ENCODE peak calls at places on chromosome 21, in seven cellular contexts. K, X, N, F, P, E and H are unnamed samples.

GRCh38 chr21:32007461-32007860 is 134.6 kb downstream of the HUNK start:
- DNase-seq in K (peak), X (peak), N (no peak), F (no peak), P (no peak), E (peak), H (no peak)

GRCh38 chr21:35202431-35202830 is 153.3 kb upstream of the RUNX1 start:
- DNase-seq in K (peak), X (no peak), N (no peak), F (no peak), P (no peak), E (no peak), H (no peak)

GRCh38 chr21:35298757-35299156 is 249.7 kb upstream of the RUNX1 start:
- DNase-seq in K (no peak), X (no peak), N (no peak), F (no peak), P (no peak), E (no peak), H (no peak)

GRCh38 chr21:31521515-31521914 is 138.0 kb upstream of the SOD1 start:
- DNase-seq in K (no peak), X (no peak), N (no peak), F (no peak), P (no peak), E (no peak), H (no peak)

GRCh38 chr21:15522148-15522547 is 207.6 kb upstream of the USP25 start:
- DNase-seq in K (no peak), X (no peak), N (no peak), F (no peak), P (no peak), E (no peak), H (no peak)

GRCh38 chr21:28521932-28522826 is 470.5 kb downstream of the LTN1 start:
- DNase-seq in K (peak), X (no peak), N (no peak), F (no peak), P (no peak), E (no peak), H (no peak)

GRCh38 chr21:31556662-31557061 is 102.8 kb upstream of the SOD1 start:
- DNase-seq in K (no peak), X (no peak), N (no peak), F (no peak), P (no peak), E (no peak), H (no peak)

GRCh38 chr21:35562876-35563275 is 497.4 kb downstream of the SETD4 start:
- DNase-seq in K (peak), X (no peak), N (no peak), F (no peak), P (no peak), E (no peak), H (no peak)

GRCh38 chr21:26945916-26946315 is 21.0 kb downstream of the ADAMTS5 start:
- DNase-seq in K (no peak), X (no peak), N (no peak), F (no peak), P (no peak), E (no peak), H (no peak)

GRCh38 chr21:15976807-15977206 is 247.0 kb downstream of the USP25 start:
- DNase-seq in K (no peak), X (no peak), N (no peak), F (no peak), P (no peak), E (no peak), H (no peak)

GRCh38 chr21:20459838-20460237 is 538.4 kb upstream of the NCAM2 start:
- DNase-seq in K (no peak), X (no peak), N (no peak), F (no peak), P (no peak), E (no peak), H (no peak)

GRCh38 chr21:35153671-35154070 is 104.6 kb upstream of the RUNX1 start:
- DNase-seq in K (no peak), X (no peak), N (no peak), F (no peak), P (no peak), E (no peak), H (no peak)

GRCh38 chr21:27649323-27649722 is 682.4 kb upstream of the ADAMTS5 start:
- DNase-seq in K (peak), X (no peak), N (no peak), F (no peak), P (no peak), E (no peak), H (no peak)

GRCh38 chr21:44497641-44498243 is 42.3 kb downstream of the KRTAP10-1 start:
- DNase-seq in K (no peak), X (peak), N (no peak), F (no peak), P (no peak), E (no peak), H (peak)

GRCh38 chr21:34649400-34649799 is 19.4 kb upstream of the CLIC6 start:
- DNase-seq in K (no peak), X (no peak), N (no peak), F (no peak), P (no peak), E (no peak), H (no peak)

GRCh38 chr21:40386301-40386911 is 460.6 kb downstream of the DSCAM start:
- DNase-seq in K (no peak), X (no peak), N (peak), F (no peak), P (peak), E (peak), H (peak)

GRCh38 chr21:27954806-27955205 is 987.9 kb upstream of the ADAMTS5 start:
- DNase-seq in K (peak), X (no peak), N (no peak), F (no peak), P (no peak), E (no peak), H (no peak)

GRCh38 chr21:32056791-32057190 is 184.0 kb downstream of the HUNK start:
- DNase-seq in K (no peak), X (no peak), N (no peak), F (no peak), P (no peak), E (no peak), H (no peak)

GRCh38 chr21:35873441-35873840 is 186.9 kb downstream of the SETD4 start:
- DNase-seq in K (no peak), X (no peak), N (no peak), F (no peak), P (no peak), E (no peak), H (no peak)

GRCh38 chr21:31873696-31874599 is 1.1 kb downstream of the HUNK start:
- DNase-seq in K (peak), X (no peak), N (peak), F (no peak), P (peak), E (peak), H (peak)

GRCh38 chr21:35593000-35593502 is 467.3 kb downstream of the SETD4 start:
- DNase-seq in K (peak), X (no peak), N (no peak), F (no peak), P (no peak), E (no peak), H (no peak)

GRCh38 chr21:17359781-17360180 is 153.1 kb upstream of the CXADR start:
- DNase-seq in K (no peak), X (no peak), N (no peak), F (no peak), P (no peak), E (no peak), H (no peak)

GRCh38 chr21:27190601-27191000 is 223.7 kb upstream of the ADAMTS5 start:
- DNase-seq in K (peak), X (no peak), N (peak), F (no peak), P (no peak), E (no peak), H (peak)

GRCh38 chr21:29261555-29262540 is 36.9 kb upstream of the BACH1 start:
- DNase-seq in K (no peak), X (peak), N (peak), F (no peak), P (no peak), E (no peak), H (no peak)

GRCh38 chr21:17231771-17232170 is 281.1 kb upstream of the CXADR start:
- DNase-seq in K (no peak), X (peak), N (no peak), F (no peak), P (no peak), E (no peak), H (no peak)

GRCh38 chr21:32008714-32009113 is 135.9 kb downstream of the HUNK start:
- DNase-seq in K (no peak), X (no peak), N (no peak), F (no peak), P (no peak), E (no peak), H (no peak)

GRCh38 chr21:33374080-33374873 is 28.9 kb upstream of the IFNGR2 start:
- DNase-seq in K (peak), X (no peak), N (peak), F (peak), P (no peak), E (peak), H (peak)
- TF ChIP-seq CTCF in K (peak), X (no peak), N (no peak), F (peak), P (peak), E (peak), H (peak)

DNA sequence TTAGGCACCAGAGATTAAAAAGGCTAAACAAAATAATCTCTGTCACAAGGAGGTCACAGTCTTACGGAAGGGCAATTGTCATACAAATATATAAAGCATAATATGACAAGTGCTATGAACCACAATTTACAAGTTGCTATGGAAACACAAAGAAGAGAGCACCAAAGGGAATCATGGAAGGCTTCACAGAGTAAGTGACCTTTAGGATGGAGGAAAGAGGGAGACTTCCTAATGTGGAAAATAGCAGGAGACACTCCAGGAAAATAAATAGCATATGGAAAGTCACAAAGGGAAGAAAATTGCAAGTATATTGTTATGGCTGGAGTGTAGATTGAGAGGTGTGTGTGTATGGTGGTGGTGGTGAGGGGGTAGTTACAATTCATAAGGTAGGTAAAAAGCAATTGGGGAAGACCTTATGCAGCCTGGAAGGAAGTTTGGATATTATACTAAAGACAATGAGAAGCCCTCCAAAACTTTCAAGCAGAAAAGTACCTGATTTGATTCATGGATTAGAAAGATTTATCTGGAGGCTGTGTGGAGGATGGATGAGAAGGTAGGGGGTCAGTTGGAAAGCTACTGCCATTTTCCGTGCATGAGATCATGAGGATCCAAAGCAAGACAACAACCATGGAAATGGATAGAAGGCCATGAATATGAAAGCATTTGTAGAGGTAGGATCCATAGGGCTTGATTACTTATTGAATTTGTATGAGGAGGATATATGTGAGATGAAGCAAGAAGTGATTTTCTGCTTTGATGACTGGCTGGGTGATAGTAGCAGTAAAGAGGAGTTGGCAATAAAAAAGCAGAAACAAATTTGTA is 61.7 kb downstream of the SAMSN1 start:
- DNase-seq in K (no peak), X (no peak), N (no peak), F (no peak), P (no peak), E (no peak), H (no peak)
- TF ChIP-seq POLR2A in K (no peak), X (no peak), N (no peak), F (no peak), P (no peak), E (no peak), H (no peak)

GRCh38 chr21:37366488-37367300 is at the start of gene DYRK1A:
- DNase-seq in K (peak), X (peak), N (peak), F (peak), P (peak), E (peak), H (peak)
- TF ChIP-seq CTCF in K (no peak), X (no peak), N (no peak), F (no peak), P (no peak), E (no peak), H (no peak)

GRCh38 chr21:45593162-45594022 is 50.1 kb upstream of the PCBP3 start:
- DNase-seq in K (no peak), X (no peak), N (no peak), F (peak), P (no peak), E (no peak), H (no peak)
- TF ChIP-seq POLR2A in K (no peak), X (no peak), N (no peak), F (no peak), P (no peak), E (no peak), H (no peak)

DNA sequence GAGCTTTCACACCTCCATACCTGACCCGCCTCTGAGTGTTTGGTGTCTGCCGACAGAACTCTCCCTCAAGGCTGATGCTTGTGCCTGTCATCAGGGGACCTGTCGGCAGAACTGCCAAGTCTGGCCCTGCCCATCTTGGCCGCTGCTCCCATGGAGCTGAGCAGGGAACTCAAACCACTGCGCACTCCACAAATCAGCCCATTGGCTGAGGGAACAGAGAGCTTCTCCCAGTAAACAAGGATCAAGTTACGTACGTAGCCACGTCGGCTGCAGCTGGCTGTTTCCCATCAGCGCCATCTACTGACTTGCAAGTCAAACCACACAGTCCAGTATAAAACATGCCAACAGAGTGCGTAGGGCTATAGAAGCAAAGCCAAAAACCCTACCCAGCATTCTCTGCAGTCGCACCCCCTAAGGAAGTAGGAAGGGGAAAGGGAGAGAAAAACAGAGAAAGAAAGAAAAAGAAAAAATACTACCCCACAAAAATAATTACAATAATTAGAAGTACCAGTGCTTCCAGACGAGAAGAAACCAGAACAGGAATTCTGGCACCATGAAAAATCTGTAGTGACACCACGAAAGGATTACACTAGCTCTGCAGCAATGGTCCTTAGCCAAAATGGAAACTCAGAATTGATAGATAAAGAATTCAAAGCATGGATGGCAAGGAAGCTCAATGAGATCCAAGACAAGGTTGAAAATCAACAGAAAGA is 13.1 kb downstream of the KRTAP13-1 start:
- DNase-seq in K (no peak), X (no peak), N (peak), F (peak), P (peak), E (no peak), H (peak)
- TF ChIP-seq CTCF in K (no peak), X (no peak), N (no peak), F (peak), P (peak), E (no peak), H (peak)

GRCh38 chr21:25396135-25396711 is 211.1 kb downstream of the MRPL39 start:
- DNase-seq in K (no peak), X (no peak), N (no peak), F (no peak), P (no peak), E (no peak), H (no peak)
- TF ChIP-seq POLR2A in K (no peak), X (no peak), N (no peak), F (no peak), P (no peak), E (no peak), H (no peak)

DNA sequence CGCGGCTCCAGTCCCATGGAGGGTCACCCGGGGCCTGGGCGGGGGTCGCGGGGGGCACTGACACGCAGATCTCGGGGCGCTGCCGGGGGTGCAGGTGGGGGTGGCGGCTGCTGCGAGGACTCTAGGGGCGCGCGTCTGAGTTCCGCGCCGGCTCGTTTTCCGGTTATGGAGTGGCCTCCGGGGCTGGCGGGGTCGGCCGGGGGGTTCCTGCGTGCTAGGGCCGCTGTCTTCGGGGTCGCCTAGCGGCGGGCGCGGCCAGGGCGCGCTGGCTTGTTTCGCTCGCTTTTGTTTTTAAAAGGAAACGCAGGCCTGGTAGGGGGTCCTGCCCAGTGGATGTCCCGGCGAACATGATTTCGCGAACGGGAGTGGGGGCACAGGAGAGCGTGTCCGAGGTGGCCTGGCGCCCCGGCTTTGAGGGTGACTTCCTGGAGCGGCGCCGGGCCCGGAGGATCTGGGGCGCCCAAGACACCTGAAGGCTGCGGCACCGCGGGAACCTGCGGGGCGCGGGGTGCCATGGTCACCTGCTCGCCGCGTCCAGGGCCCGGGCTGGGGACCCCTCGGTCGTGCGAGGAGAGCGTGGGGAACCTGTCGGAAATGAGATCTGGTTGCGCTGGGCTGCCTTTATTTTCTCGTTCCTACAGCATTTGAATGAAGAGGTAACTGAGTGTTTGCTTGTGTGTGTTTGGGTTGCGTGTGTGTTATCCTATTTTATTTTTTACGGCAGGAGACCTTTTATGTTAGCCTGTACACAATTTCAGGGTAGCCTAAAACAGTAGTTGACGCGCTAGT is 618 bp downstream of the ETS2 start:
- DNase-seq in K (no peak), X (no peak), N (no peak), F (no peak), P (peak), E (peak), H (peak)
- TF ChIP-seq CTCF in K (peak), X (no peak), N (no peak), F (no peak), P (peak), E (peak), H (peak)

DNA sequence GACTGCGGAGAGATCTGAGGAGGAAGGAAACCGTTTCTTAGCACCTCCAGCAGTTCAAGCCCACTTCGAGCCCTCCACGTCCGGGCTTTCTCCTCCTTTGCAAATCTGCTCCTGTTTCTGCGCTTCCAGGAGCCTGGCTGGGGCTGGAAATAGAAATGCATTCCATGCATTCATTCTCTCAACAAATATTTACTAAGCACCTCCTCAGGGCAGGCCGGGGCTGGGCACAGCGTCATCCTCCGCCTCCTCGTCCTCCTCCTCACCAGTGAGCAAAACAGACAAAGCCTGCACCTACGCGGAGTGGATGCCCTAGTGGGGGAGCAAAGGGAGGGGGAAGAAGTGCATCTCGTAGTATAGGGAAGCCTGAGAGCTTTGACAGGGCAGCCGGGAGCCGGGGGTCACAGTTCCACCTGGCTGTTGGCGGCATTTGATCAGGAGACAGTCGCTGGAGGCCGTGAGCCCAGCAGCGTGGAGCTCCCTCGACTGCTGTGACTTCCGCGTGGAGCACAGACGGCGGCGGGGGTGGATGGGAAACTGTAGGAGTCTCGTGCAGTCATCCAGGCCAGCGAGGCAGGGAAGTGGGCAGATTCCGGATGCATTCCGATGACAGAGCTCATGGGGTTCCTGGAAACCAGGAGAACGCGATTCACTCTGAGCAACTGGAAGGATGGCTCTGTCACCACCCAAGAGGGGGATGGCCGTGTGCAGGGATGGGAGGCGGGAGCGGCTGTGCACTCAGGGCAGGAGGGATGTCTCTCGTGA is 93.4 kb downstream of the SIK1 start:
- DNase-seq in K (peak), X (no peak), N (peak), F (peak), P (no peak), E (no peak), H (peak)
- TF ChIP-seq POLR2A in K (peak), X (no peak), N (peak), F (no peak), P (no peak), E (no peak), H (peak)

DNA sequence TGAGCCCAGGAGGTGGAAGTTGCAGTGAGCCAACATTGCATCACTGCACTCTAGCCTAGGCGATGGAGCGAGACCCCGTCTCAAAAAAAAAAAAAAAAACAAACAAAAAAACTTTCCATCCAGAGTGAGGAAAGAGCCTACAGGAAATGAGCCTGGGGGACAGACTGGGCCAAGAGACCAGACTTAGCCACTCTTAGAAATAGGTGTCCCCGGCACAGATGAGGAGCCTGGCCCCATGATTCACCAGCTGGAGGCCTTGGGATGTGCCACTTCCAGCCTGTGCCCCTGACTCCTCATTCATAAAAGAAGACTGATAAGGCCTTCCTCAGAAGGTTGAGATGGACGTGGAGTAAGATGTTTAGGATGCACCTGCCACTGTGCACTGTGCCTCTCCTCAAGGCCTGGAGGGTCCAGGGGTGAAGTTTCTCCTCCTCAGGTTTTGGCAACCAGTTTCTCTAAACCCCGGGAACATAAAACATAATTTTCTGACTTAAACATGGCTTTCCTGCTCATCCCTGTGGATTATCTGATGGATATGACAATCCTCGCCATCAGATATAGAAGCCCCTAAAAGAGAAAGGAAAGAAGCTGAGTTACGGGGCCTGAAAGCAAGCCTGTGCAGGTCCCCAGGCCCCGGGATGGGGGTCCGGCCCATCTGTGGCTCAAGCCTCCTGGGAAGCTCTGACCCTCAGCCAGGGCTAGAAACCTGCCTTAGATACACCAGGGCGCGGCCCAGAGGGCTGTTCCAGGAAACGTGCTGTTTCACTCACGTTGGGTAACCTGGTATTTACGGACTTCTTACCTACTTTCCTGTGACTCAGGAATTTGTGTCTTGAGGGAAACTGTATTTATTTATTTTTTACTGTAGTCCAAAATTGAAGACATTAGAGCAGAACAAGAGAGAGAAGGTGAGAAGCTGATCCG is 26.0 kb downstream of the MX1 start:
- DNase-seq in K (no peak), X (no peak), N (no peak), F (no peak), P (no peak), E (no peak), H (no peak)
- TF ChIP-seq CTCF in K (no peak), X (no peak), N (no peak), F (no peak), P (no peak), E (no peak), H (no peak)